ENCODE peak calls at places on chromosomes 3 and 15, in five cellular contexts. T is psoas muscle, V is tibial artery, O is A549, P is lower lobe of right lung. N is an unnamed sample. For H3K4me1 and H3K9me3, the result is how much of the 10 kb centered on the place peaks cover.

GRCh38 chr15:38059665-38060064 is 125.2 kb downstream of the TMCO5A start:
- DNase-seq in P (no peak), O (no peak), V (no peak), T (no peak), N (no peak)

GRCh38 chr15:33104276-33104675 is 90.2 kb downstream of the FMN1 start:
- DNase-seq in P (no peak), V (no peak), O (no peak), T (no peak), N (no peak)

GRCh38 chr3:184295771-184296170 is 3.3 kb upstream of the PSMD2 start:
- DNase-seq in V (no peak), P (no peak), T (no peak), O (no peak), N (no peak)

GRCh38 chr15:98403569-98403968 is 244.8 kb upstream of the IGF1R start:
- DNase-seq in O (no peak), T (no peak), V (no peak), P (no peak), N (no peak)

GRCh38 chr3:170961616-170962400 is 53.4 kb upstream of the EIF5A2 start:
- DNase-seq in O (peak), P (no peak), T (no peak), V (no peak), N (no peak)

GRCh38 chr3:127457094-127457475 is 133.4 kb downstream of the TPRA1 start:
- DNase-seq in P (no peak), T (peak), V (peak), O (no peak), N (peak)

GRCh38 chr3:161212892-161213291 is 8.2 kb upstream of the NMD3 start:
- DNase-seq in V (no peak), T (no peak), P (no peak), O (no peak), N (no peak)

GRCh38 chr3:130293247-130293646 is 52.2 kb upstream of the COL6A5 start:
- DNase-seq in T (no peak), P (no peak), O (no peak), V (no peak), N (no peak)

GRCh38 chr15:89664951-89665350 is 9.7 kb upstream of the KIF7 start:
- DNase-seq in P (no peak), O (no peak), V (no peak), T (no peak), N (no peak)

GRCh38 chr3:25604107-25604805 is 60.5 kb downstream of the TOP2B start:
- DNase-seq in P (no peak), V (no peak), O (peak), T (no peak), N (no peak)

GRCh38 chr3:186261638-186262037 is 100.4 kb downstream of the DGKG start:
- DNase-seq in T (no peak), O (no peak), V (no peak), P (no peak), N (no peak)

GRCh38 chr3:15638193-15638890 is 36.8 kb downstream of the BTD start:
- DNase-seq in V (no peak), O (no peak), P (no peak), T (no peak), N (no peak)

GRCh38 chr3:51813539-51813938 is 34.5 kb upstream of the IQCF6 start:
- DNase-seq in T (peak), V (no peak), P (peak), O (no peak), N (peak)

GRCh38 chr3:37058117-37058516 is 64.8 kb downstream of the MLH1 start:
- DNase-seq in T (no peak), P (no peak), O (no peak), V (no peak), N (no peak)

GRCh38 chr3:161409858-161410257 is 38.5 kb upstream of the SPTSSB start:
- DNase-seq in V (no peak), T (no peak), O (no peak), P (no peak), N (no peak)

GRCh38 chr15:92111756-92112155 is 258.2 kb downstream of the SLCO3A1 start:
- DNase-seq in O (no peak), T (no peak), P (no peak), V (no peak), N (no peak)

GRCh38 chr15:56968821-56969220 is 50.4 kb downstream of the TCF12 start:
- DNase-seq in O (no peak), P (no peak), T (no peak), V (no peak), N (no peak)

GRCh38 chr3:193680220-193680619 is 87.2 kb downstream of the OPA1 start:
- DNase-seq in T (no peak), P (no peak), O (no peak), V (no peak), N (no peak)

GRCh38 chr3:183081459-183082183 is 17.7 kb downstream of the MCCC1 start:
- DNase-seq in V (no peak), P (no peak), O (no peak), T (no peak), N (no peak)

GRCh38 chr3:175431396-175431795 is 572.3 kb downstream of the NAALADL2 start:
- DNase-seq in V (no peak), T (no peak), P (no peak), O (no peak), N (no peak)

GRCh38 chr3:114496874-114497273 is 203.0 kb downstream of the TIGIT start:
- DNase-seq in P (no peak), V (no peak), O (peak), T (no peak), N (no peak)

GRCh38 chr3:111539351-111540331 is 2.4 kb upstream of the CD96 start:
- DNase-seq in O (peak), P (peak), V (no peak), T (no peak), N (peak)

GRCh38 chr3:112738366-112738765 is 97.4 kb upstream of the CCDC80 start:
- DNase-seq in O (no peak), V (no peak), P (no peak), T (no peak), N (no peak)

GRCh38 chr3:98817546-98817945 is 54.4 kb downstream of the ST3GAL6 start:
- DNase-seq in P (no peak), T (no peak), O (peak), V (no peak), N (no peak)

GRCh38 chr3:151093905-151094304 is 8.4 kb downstream of the MED12L start:
- DNase-seq in V (no peak), T (no peak), O (no peak), P (no peak), N (no peak)

GRCh38 chr15:59170295-59170881 is 36.3 kb upstream of the LDHAL6B start:
- DNase-seq in V (peak), P (peak), T (peak), O (peak), N (no peak)

GRCh38 chr3:132083583-132084372 is 49.0 kb upstream of the CPNE4 start:
- DNase-seq in O (peak), V (no peak), P (no peak), T (no peak), N (no peak)

GRCh38 chr3:142904639-142905441 is 16.0 kb upstream of the PCOLCE2 start:
- DNase-seq in V (peak), O (peak), T (no peak), P (no peak), N (no peak)

GRCh38 chr3:81758275-81758674 is 3.2 kb downstream of the GBE1 start:
- DNase-seq in P (no peak), V (peak), T (no peak), O (no peak), N (no peak)

GRCh38 chr15:50066202-50066601 is 52.8 kb downstream of the ATP8B4 start:
- DNase-seq in O (peak), V (no peak), T (no peak), P (no peak), N (no peak)

GRCh38 chr3:128496602-128497304 is 3.8 kb upstream of the GATA2 start:
- DNase-seq in T (peak), V (no peak), O (no peak), P (no peak), N (no peak)

GRCh38 chr3:127959873-127960272 is 44.8 kb downstream of the KBTBD12 start:
- DNase-seq in V (no peak), P (no peak), O (peak), T (no peak), N (no peak)

GRCh38 chr3:46022909-46023785 is 4.1 kb downstream of the XCR1 start:
- DNase-seq in P (no peak), O (no peak), V (peak), T (no peak), N (no peak)

GRCh38 chr15:77504310-77504709 is 83.6 kb downstream of the HMG20A start:
- DNase-seq in T (peak), O (no peak), P (peak), V (no peak), N (no peak)

GRCh38 chr3:175426805-175427204 is 567.7 kb downstream of the NAALADL2 start:
- DNase-seq in O (no peak), V (no peak), P (no peak), T (no peak), N (no peak)

GRCh38 chr3:123419850-123420292 is 29.0 kb downstream of the ADCY5 start:
- DNase-seq in O (no peak), P (no peak), T (no peak), V (peak), N (peak)

GRCh38 chr3:197029511-197030167 is at the start of gene MELTF:
- DNase-seq in T (peak), V (no peak), O (peak), P (peak), N (peak)
- TF ChIP-seq CTCF in T (peak), V (peak), O (peak), P (peak), N (peak)

GRCh38 chr3:94500146-94500545 is 437.3 kb downstream of the NSUN3 start:
- DNase-seq in T (no peak), V (no peak), O (no peak), P (no peak), N (no peak)
- H3K4me1 ChIP-seq in T (under half), V (under half), O (under half), P (under half), N (under half)

GRCh38 chr15:24054547-24055245 is 367.6 kb upstream of the NDN start:
- DNase-seq in P (no peak), O (no peak), T (no peak), V (no peak), N (no peak)
- H3K9me3 ChIP-seq in P (under half), O (under half), T (under half), V (under half), N (under half)

GRCh38 chr3:42535981-42536784 is 33.7 kb downstream of the VIPR1 start:
- DNase-seq in O (peak), P (no peak), V (peak), T (no peak), N (no peak)

GRCh38 chr3:42531470-42531869 is 29.0 kb downstream of the VIPR1 start:
- DNase-seq in T (no peak), O (no peak), P (no peak), V (no peak), N (no peak)

GRCh38 chr3:42530073-42530472 is 27.6 kb downstream of the VIPR1 start:
- DNase-seq in V (no peak), T (no peak), P (no peak), O (no peak), N (no peak)

GRCh38 chr3:42532229-42532628 is 29.8 kb downstream of the VIPR1 start:
- DNase-seq in P (no peak), O (no peak), T (no peak), V (no peak), N (no peak)

GRCh38 chr3:42533161-42533897 is 30.9 kb downstream of the VIPR1 start:
- DNase-seq in V (no peak), O (no peak), P (no peak), T (no peak), N (no peak)
- TF ChIP-seq CTCF in V (no peak), O (no peak), P (no peak), T (no peak), N (no peak)

GRCh38 chr15:67114046-67114445 is 48.6 kb downstream of the SMAD3 start:
- DNase-seq in O (no peak), V (no peak), T (no peak), P (no peak), N (no peak)

GRCh38 chr15:67117356-67117755 is 52.0 kb downstream of the SMAD3 start:
- DNase-seq in V (no peak), O (no peak), P (no peak), T (no peak), N (no peak)

GRCh38 chr15:67114846-67115521 is 49.6 kb downstream of the SMAD3 start:
- DNase-seq in V (no peak), P (no peak), T (no peak), O (no peak), N (no peak)

GRCh38 chr15:67116742-67117141 is 51.3 kb downstream of the SMAD3 start:
- DNase-seq in O (peak), V (no peak), T (no peak), P (no peak), N (no peak)

GRCh38 chr15:67115567-67115966 is 50.2 kb downstream of the SMAD3 start:
- DNase-seq in V (no peak), O (no peak), P (no peak), T (no peak), N (no peak)
- H3K4me1 ChIP-seq in V (under half), O (half or more), P (half or more), T (half or more), N (half or more)

DNA sequence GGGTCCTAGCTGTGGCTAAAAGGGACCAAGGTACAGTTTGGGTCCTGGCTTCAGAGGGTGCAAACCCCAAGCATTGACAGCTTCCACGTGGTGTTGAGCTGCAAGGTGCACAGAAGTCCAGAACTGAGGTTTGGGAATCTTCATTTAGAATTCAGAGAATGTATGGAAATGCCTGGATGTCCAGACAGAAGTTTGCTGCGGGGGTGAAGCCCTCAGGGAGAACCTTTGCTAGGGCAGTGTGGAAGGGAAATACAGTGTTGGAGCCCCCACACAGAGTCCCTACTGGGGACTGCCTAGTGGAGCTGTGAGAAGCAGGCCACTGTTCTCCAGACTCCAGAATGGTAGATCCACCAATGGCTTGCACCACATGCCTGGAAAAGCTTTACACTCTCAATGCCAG is 17.9 kb downstream of the RNF13 start:
- DNase-seq in T (no peak), P (no peak), V (no peak), O (peak), N (no peak)
- H3K9me3 ChIP-seq in T (under half), P (under half), V (under half), O (under half), N (under half)

DNA sequence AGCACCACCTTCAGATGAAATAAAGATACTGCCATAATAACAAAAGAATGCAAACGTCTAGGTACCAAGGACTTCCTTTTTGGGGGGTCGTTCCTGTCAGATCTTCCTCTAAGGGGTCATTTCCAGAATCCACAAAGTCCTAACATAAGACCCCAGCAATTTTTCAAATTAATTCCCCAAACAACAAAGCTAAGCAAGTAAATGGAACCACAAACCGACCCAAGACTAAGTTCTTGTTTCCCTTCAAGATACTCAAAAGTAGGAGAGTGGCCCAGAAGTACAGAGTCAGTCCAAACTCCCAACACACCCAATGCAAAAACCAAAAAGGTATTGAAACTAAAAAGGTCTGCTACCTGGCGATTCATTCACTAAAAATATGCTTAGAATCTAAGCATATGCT is 1.2 kb downstream of the RYK start:
- DNase-seq in P (no peak), T (no peak), V (no peak), O (no peak), N (no peak)
- TF ChIP-seq CTCF in P (no peak), T (no peak), V (no peak), O (no peak), N (no peak)

GRCh38 chr3:126186749-126187148 is 6.4 kb upstream of the ALDH1L1 start:
- DNase-seq in T (no peak), P (no peak), V (no peak), O (no peak), N (no peak)
- H3K4me1 ChIP-seq in T (under half), P (under half), V (under half), O (under half), N (under half)

GRCh38 chr3:31157028-31157694 is 262.7 kb upstream of the GADL1 start:
- DNase-seq in V (no peak), P (no peak), T (no peak), O (peak), N (no peak)

GRCh38 chr3:31161889-31162288 is 267.4 kb upstream of the GADL1 start:
- DNase-seq in T (no peak), P (no peak), V (no peak), O (no peak), N (no peak)

GRCh38 chr3:31159331-31160039 is 265.0 kb upstream of the GADL1 start:
- DNase-seq in P (no peak), O (no peak), T (no peak), V (no peak), N (no peak)

DNA sequence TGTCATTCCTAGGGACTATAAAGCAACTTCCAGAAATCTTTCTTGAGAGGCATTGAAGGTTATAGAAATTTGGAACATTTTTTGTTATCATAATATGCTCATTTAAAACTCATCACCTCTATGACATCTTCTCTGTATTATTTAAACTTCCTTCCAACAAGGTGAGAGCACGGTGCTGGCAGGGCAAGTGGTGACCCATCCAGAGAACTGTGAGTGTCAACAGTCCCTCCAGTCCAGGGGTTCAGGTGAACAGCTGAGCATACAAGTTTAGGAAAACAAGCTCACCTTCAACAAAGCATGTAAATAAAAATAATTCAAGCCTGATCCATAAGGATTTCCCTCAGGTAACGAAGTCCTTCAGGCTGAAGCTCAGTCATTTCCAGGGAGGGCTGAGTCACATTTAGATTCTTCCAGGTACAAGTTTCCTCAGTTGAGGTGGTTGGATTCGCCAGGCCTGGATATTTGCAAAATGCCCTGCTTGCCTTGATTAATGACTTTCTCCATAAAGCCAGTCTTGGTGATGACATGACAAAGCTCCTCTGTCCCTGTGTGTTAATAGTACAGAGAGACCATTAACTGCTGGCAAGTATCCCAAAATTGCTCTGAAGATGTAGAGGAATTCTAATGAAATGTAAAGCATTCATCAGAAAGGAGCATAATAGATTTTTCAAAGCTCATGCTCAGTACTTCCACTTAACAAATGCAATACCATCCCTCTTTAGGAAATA is 263.6 kb upstream of the GADL1 start:
- DNase-seq in V (no peak), O (no peak), P (no peak), T (no peak), N (no peak)
- H3K9me3 ChIP-seq in V (under half), O (under half), P (under half), T (under half), N (under half)

GRCh38 chr3:108661699-108662098 is 72.2 kb downstream of the DZIP3 start:
- DNase-seq in O (no peak), P (no peak), T (no peak), V (no peak), N (no peak)

GRCh38 chr3:108669211-108669610 is 79.7 kb downstream of the DZIP3 start:
- DNase-seq in T (no peak), O (no peak), V (no peak), P (no peak), N (no peak)

GRCh38 chr3:108662141-108662738 is 72.7 kb downstream of the DZIP3 start:
- DNase-seq in T (no peak), O (peak), P (no peak), V (no peak), N (no peak)

GRCh38 chr3:108667312-108667711 is 77.8 kb downstream of the DZIP3 start:
- DNase-seq in T (no peak), O (no peak), V (no peak), P (no peak), N (no peak)

DNA sequence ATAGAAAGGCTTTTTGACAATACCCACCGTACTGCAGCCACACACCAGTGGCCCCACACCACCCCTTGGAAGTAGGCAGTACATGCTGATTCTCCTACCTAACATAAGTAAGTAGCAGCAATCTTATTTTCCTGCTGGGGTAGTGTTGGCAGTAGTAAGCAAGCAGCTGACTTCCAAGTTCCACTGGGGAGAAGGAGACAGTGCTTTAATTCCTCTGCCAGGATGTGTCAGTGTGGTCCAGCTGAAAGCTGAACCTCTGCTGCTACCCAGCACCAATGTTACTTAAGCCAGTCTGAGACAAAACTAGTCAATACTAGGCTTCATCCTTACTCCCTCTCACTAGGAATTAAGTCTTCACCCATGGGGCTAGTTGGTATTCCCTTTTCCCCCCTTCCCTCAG is 74.7 kb downstream of the DZIP3 start:
- DNase-seq in T (no peak), O (no peak), V (no peak), P (no peak), N (no peak)
- TF ChIP-seq CTCF in T (no peak), O (no peak), V (no peak), P (no peak), N (no peak)

N was measured in left ventricle myocardium inferior.